ENCODE peak calls at places on chromosome 20, in seven cellular contexts. One of them, this sample, is unnamed.

GRCh38 chr20:63234693-63235398 is 859 bp upstream of the BIRC7 start:
- DNase-seq in MG63: no peak
- DNase-seq in A673: no peak
- DNase-seq in KG1: no peak
- DNase-seq in fibroblast of pulmonary artery: no peak
- DNase-seq in BE2C: no peak
- DNase-seq in T47D: peak; percentile 86
- DNase-seq in this sample: no peak

GRCh38 chr20:21832442-21833152 is 127.1 kb downstream of the PAX1 start:
- DNase-seq in T47D: no peak
- DNase-seq in KG1: no peak
- DNase-seq in MG63: peak; percentile 11
- DNase-seq in fibroblast of pulmonary artery: no peak
- DNase-seq in A673: peak; percentile 6
- DNase-seq in BE2C: no peak
- DNase-seq in this sample: no peak

GRCh38 chr20:57428611-57429496 is 37.7 kb downstream of the RBM38 start:
- DNase-seq in T47D: no peak
- DNase-seq in BE2C: no peak
- DNase-seq in KG1: no peak
- DNase-seq in MG63: peak; percentile 51
- DNase-seq in A673: no peak
- DNase-seq in fibroblast of pulmonary artery: no peak
- DNase-seq in this sample: no peak

GRCh38 chr20:8388146-8388545 is 256.1 kb downstream of the PLCB1 start:
- DNase-seq in MG63: no peak
- DNase-seq in KG1: no peak
- DNase-seq in T47D: no peak
- DNase-seq in BE2C: no peak
- DNase-seq in A673: peak; percentile 39
- DNase-seq in fibroblast of pulmonary artery: peak; percentile 44
- DNase-seq in this sample: no peak

GRCh38 chr20:62815066-62815991 is 1.5 kb upstream of the COL9A3 start:
- DNase-seq in A673: peak; percentile 90
- DNase-seq in T47D: no peak
- DNase-seq in fibroblast of pulmonary artery: peak; percentile 48
- DNase-seq in MG63: no peak
- DNase-seq in BE2C: no peak
- DNase-seq in KG1: no peak
- DNase-seq in this sample: no peak

GRCh38 chr20:3115190-3116107 is 30.9 kb upstream of the AVP start:
- DNase-seq in BE2C: peak; percentile 70
- DNase-seq in A673: peak; percentile 76
- DNase-seq in T47D: peak; percentile 81
- DNase-seq in MG63: peak; percentile 30
- DNase-seq in fibroblast of pulmonary artery: peak; percentile 66
- DNase-seq in KG1: no peak
- DNase-seq in this sample: peak; percentile 90

GRCh38 chr20:53216856-53217576 is 244.9 kb downstream of the TSHZ2 start:
- DNase-seq in BE2C: peak; percentile 82
- DNase-seq in KG1: peak; percentile 8
- DNase-seq in A673: peak; percentile 52
- DNase-seq in MG63: peak; percentile 41
- DNase-seq in fibroblast of pulmonary artery: peak; percentile 31
- DNase-seq in T47D: peak; percentile 48
- DNase-seq in this sample: peak; percentile 8

GRCh38 chr20:1987826-1988225 is 6.0 kb downstream of the PDYN start:
- DNase-seq in MG63: peak; percentile 79
- DNase-seq in fibroblast of pulmonary artery: peak; percentile 16
- DNase-seq in T47D: no peak
- DNase-seq in BE2C: no peak
- DNase-seq in A673: no peak
- DNase-seq in KG1: no peak
- DNase-seq in this sample: no peak

GRCh38 chr20:38804682-38805501 is 605 bp upstream of the PPP1R16B start:
- DNase-seq in KG1: peak; percentile 84
- DNase-seq in T47D: no peak
- DNase-seq in BE2C: no peak
- DNase-seq in MG63: no peak
- DNase-seq in fibroblast of pulmonary artery: peak; percentile 64
- DNase-seq in A673: no peak
- DNase-seq in this sample: no peak

GRCh38 chr20:23566199-23566932 is 1.9 kb downstream of the CST9L start:
- DNase-seq in fibroblast of pulmonary artery: no peak
- DNase-seq in BE2C: no peak
- DNase-seq in T47D: no peak
- DNase-seq in KG1: no peak
- DNase-seq in A673: no peak
- DNase-seq in MG63: no peak
- DNase-seq in this sample: no peak

GRCh38 chr20:64041781-64042771 is 6.1 kb downstream of the C20orf204 start:
- DNase-seq in fibroblast of pulmonary artery: no peak
- DNase-seq in MG63: no peak
- DNase-seq in BE2C: no peak
- DNase-seq in KG1: no peak
- DNase-seq in T47D: no peak
- DNase-seq in A673: no peak
- DNase-seq in this sample: no peak

GRCh38 chr20:44720994-44721784 is 6.0 kb downstream of the CCN5 start:
- DNase-seq in KG1: no peak
- DNase-seq in A673: no peak
- DNase-seq in BE2C: no peak
- DNase-seq in fibroblast of pulmonary artery: peak; percentile 93
- DNase-seq in T47D: no peak
- DNase-seq in MG63: peak; percentile 86
- DNase-seq in this sample: peak; percentile 61

GRCh38 chr20:31859266-31859997 is 10.9 kb downstream of the DUSP15 start:
- DNase-seq in fibroblast of pulmonary artery: no peak
- DNase-seq in T47D: no peak
- DNase-seq in KG1: no peak
- DNase-seq in BE2C: no peak
- DNase-seq in MG63: no peak
- DNase-seq in A673: no peak
- DNase-seq in this sample: no peak

GRCh38 chr20:9467995-9468394 is 46.4 kb upstream of the LAMP5 start:
- DNase-seq in fibroblast of pulmonary artery: no peak
- DNase-seq in MG63: no peak
- DNase-seq in A673: peak; percentile 25
- DNase-seq in KG1: no peak
- DNase-seq in BE2C: peak; percentile 44
- DNase-seq in T47D: no peak
- DNase-seq in this sample: no peak

GRCh38 chr20:51725584-51726176 is 42.5 kb downstream of the ATP9A start:
- DNase-seq in T47D: no peak
- DNase-seq in BE2C: no peak
- DNase-seq in fibroblast of pulmonary artery: no peak
- DNase-seq in A673: no peak
- DNase-seq in KG1: no peak
- DNase-seq in MG63: no peak
- DNase-seq in this sample: no peak

GRCh38 chr20:25863536-25864325 is 167.1 kb upstream of the ZNF337 start:
- DNase-seq in A673: no peak
- DNase-seq in KG1: no peak
- DNase-seq in MG63: no peak
- DNase-seq in BE2C: no peak
- DNase-seq in T47D: no peak
- DNase-seq in fibroblast of pulmonary artery: peak; percentile 8
- DNase-seq in this sample: no peak

GRCh38 chr20:56350842-56351241 is 7.9 kb upstream of the FAM210B start:
- DNase-seq in KG1: no peak
- DNase-seq in fibroblast of pulmonary artery: no peak
- DNase-seq in BE2C: no peak
- DNase-seq in A673: no peak
- DNase-seq in T47D: no peak
- DNase-seq in MG63: no peak
- DNase-seq in this sample: no peak

GRCh38 chr20:23776067-23776771 is 25.5 kb upstream of the CST1 start:
- DNase-seq in T47D: no peak
- DNase-seq in A673: no peak
- DNase-seq in BE2C: no peak
- DNase-seq in KG1: no peak
- DNase-seq in MG63: no peak
- DNase-seq in fibroblast of pulmonary artery: no peak
- DNase-seq in this sample: no peak

GRCh38 chr20:33351696-33352095 is 49.6 kb downstream of the CDK5RAP1 start:
- DNase-seq in A673: no peak
- DNase-seq in T47D: no peak
- DNase-seq in KG1: no peak
- DNase-seq in MG63: no peak
- DNase-seq in fibroblast of pulmonary artery: no peak
- DNase-seq in BE2C: no peak
- DNase-seq in this sample: no peak

GRCh38 chr20:57595041-57596030 is 24.9 kb downstream of the ZBP1 start:
- DNase-seq in MG63: no peak
- DNase-seq in BE2C: no peak
- DNase-seq in T47D: no peak
- DNase-seq in fibroblast of pulmonary artery: no peak
- DNase-seq in KG1: no peak
- DNase-seq in A673: no peak
- DNase-seq in this sample: no peak

GRCh38 chr20:57335392-57335791 is 5.8 kb downstream of the SPO11 start:
- DNase-seq in BE2C: no peak
- DNase-seq in A673: peak; percentile 28
- DNase-seq in fibroblast of pulmonary artery: no peak
- DNase-seq in T47D: no peak
- DNase-seq in MG63: no peak
- DNase-seq in KG1: no peak
- DNase-seq in this sample: no peak

GRCh38 chr20:21613512-21613911 is 92.0 kb upstream of the PAX1 start:
- DNase-seq in A673: peak; percentile 79
- DNase-seq in fibroblast of pulmonary artery: no peak
- DNase-seq in MG63: peak; percentile 88
- DNase-seq in BE2C: peak; percentile 16
- DNase-seq in KG1: no peak
- DNase-seq in T47D: no peak
- DNase-seq in this sample: no peak

GRCh38 chr20:6665621-6666345 is 101.7 kb upstream of the BMP2 start:
- DNase-seq in A673: no peak
- DNase-seq in KG1: no peak
- DNase-seq in BE2C: no peak
- DNase-seq in fibroblast of pulmonary artery: no peak
- DNase-seq in MG63: no peak
- DNase-seq in T47D: no peak
- DNase-seq in this sample: no peak

GRCh38 chr20:4811661-4812181 is 90.0 kb downstream of the PRND start:
- DNase-seq in KG1: peak; percentile 96
- DNase-seq in BE2C: no peak
- DNase-seq in MG63: no peak
- DNase-seq in A673: no peak
- DNase-seq in fibroblast of pulmonary artery: no peak
- DNase-seq in T47D: no peak
- DNase-seq in this sample: no peak

GRCh38 chr20:35467339-35468224 is 12.2 kb downstream of the CEP250 start:
- DNase-seq in MG63: no peak
- DNase-seq in KG1: no peak
- DNase-seq in fibroblast of pulmonary artery: peak; percentile 54
- DNase-seq in A673: no peak
- DNase-seq in BE2C: no peak
- DNase-seq in T47D: no peak
- DNase-seq in this sample: peak; percentile 26

GRCh38 chr20:2956480-2956879 is 83.2 kb downstream of the PTPRA start:
- DNase-seq in fibroblast of pulmonary artery: no peak
- DNase-seq in KG1: no peak
- DNase-seq in MG63: no peak
- DNase-seq in T47D: no peak
- DNase-seq in A673: no peak
- DNase-seq in BE2C: no peak
- DNase-seq in this sample: no peak

GRCh38 chr20:21901470-21902275 is 196.2 kb downstream of the PAX1 start:
- DNase-seq in KG1: no peak
- DNase-seq in BE2C: no peak
- DNase-seq in fibroblast of pulmonary artery: no peak
- DNase-seq in T47D: no peak
- DNase-seq in MG63: peak; percentile 20
- DNase-seq in A673: no peak
- DNase-seq in this sample: no peak

GRCh38 chr20:44746367-44747165 is 901 bp downstream of the KCNK15 start:
- DNase-seq in T47D: no peak
- DNase-seq in MG63: no peak
- DNase-seq in BE2C: peak; percentile 47
- DNase-seq in A673: peak; percentile 48
- DNase-seq in KG1: no peak
- DNase-seq in fibroblast of pulmonary artery: no peak
- DNase-seq in this sample: no peak

GRCh38 chr20:23370873-23371272 is 8.9 kb downstream of the GZF1 start:
- DNase-seq in MG63: no peak
- DNase-seq in KG1: no peak
- DNase-seq in A673: no peak
- DNase-seq in T47D: no peak
- DNase-seq in fibroblast of pulmonary artery: no peak
- DNase-seq in BE2C: no peak
- DNase-seq in this sample: no peak

GRCh38 chr20:61233590-61233989 is 18.5 kb upstream of the CDH4 start:
- DNase-seq in KG1: no peak
- DNase-seq in A673: no peak
- DNase-seq in MG63: no peak
- DNase-seq in fibroblast of pulmonary artery: no peak
- DNase-seq in T47D: no peak
- DNase-seq in BE2C: no peak
- DNase-seq in this sample: no peak

GRCh38 chr20:61510778-61511330 is 258.8 kb downstream of the CDH4 start:
- DNase-seq in BE2C: no peak
- DNase-seq in T47D: no peak
- DNase-seq in fibroblast of pulmonary artery: no peak
- DNase-seq in KG1: no peak
- DNase-seq in A673: no peak
- DNase-seq in MG63: no peak
- DNase-seq in this sample: no peak

GRCh38 chr20:12012241-12013222 is 94.8 kb downstream of the BTBD3 start:
- DNase-seq in BE2C: peak; percentile 37
- DNase-seq in fibroblast of pulmonary artery: peak; percentile 74
- DNase-seq in MG63: no peak
- DNase-seq in A673: peak; percentile 72
- DNase-seq in KG1: peak; percentile 81
- DNase-seq in T47D: peak; percentile 11
- DNase-seq in this sample: peak; percentile 35

GRCh38 chr20:13526551-13526950 is 112.2 kb downstream of the TASP1 start:
- DNase-seq in MG63: no peak
- DNase-seq in T47D: no peak
- DNase-seq in BE2C: no peak
- DNase-seq in KG1: no peak
- DNase-seq in A673: no peak
- DNase-seq in fibroblast of pulmonary artery: no peak
- DNase-seq in this sample: no peak

GRCh38 chr20:42635699-42636411 is 553.9 kb downstream of the PTPRT start:
- DNase-seq in KG1: no peak
- DNase-seq in T47D: no peak
- DNase-seq in A673: no peak
- DNase-seq in fibroblast of pulmonary artery: no peak
- DNase-seq in MG63: no peak
- DNase-seq in BE2C: no peak
- DNase-seq in this sample: no peak

GRCh38 chr20:36149012-36149411 is 5.5 kb upstream of the EPB41L1 start:
- DNase-seq in A673: no peak
- DNase-seq in fibroblast of pulmonary artery: no peak
- DNase-seq in T47D: no peak
- DNase-seq in MG63: no peak
- DNase-seq in KG1: no peak
- DNase-seq in BE2C: no peak
- DNase-seq in this sample: no peak

GRCh38 chr20:62320581-62321354 is 18.0 kb downstream of the ADRM1 start:
- DNase-seq in fibroblast of pulmonary artery: no peak
- DNase-seq in BE2C: peak; percentile 71
- DNase-seq in KG1: no peak
- DNase-seq in MG63: peak; percentile 47
- DNase-seq in T47D: no peak
- DNase-seq in A673: no peak
- DNase-seq in this sample: no peak

GRCh38 chr20:59645316-59645715 is 41.0 kb downstream of the PHACTR3 start:
- DNase-seq in BE2C: no peak
- DNase-seq in A673: no peak
- DNase-seq in MG63: no peak
- DNase-seq in T47D: no peak
- DNase-seq in fibroblast of pulmonary artery: no peak
- DNase-seq in KG1: no peak
- DNase-seq in this sample: no peak

GRCh38 chr20:59185809-59186208 is 22.2 kb downstream of the ZNF831 start:
- DNase-seq in T47D: no peak
- DNase-seq in MG63: no peak
- DNase-seq in A673: no peak
- DNase-seq in fibroblast of pulmonary artery: no peak
- DNase-seq in BE2C: no peak
- DNase-seq in KG1: no peak
- DNase-seq in this sample: no peak

This sample was measured in hepatic stellate cell.